ENCODE peak calls at places on chromosomes 2 and 18, in four cellular contexts. F is RPMI8226, U is NCI-H2171, D is smooth muscle cell of the brain vasculature. P is an unnamed sample.

GRCh38 chr2:113157108-113157896 is 16.5 kb upstream of the PSD4 start:
- DNase-seq in F (no peak), D (no peak), U (peak), P (no peak)

GRCh38 chr2:112958428-112959108 is 19.2 kb upstream of the IL36G start:
- DNase-seq in U (peak), D (peak), F (peak), P (peak)

GRCh38 chr2:145286716-145287115 is 766.8 kb upstream of the ZEB2 start:
- DNase-seq in F (no peak), D (no peak), U (no peak), P (no peak)

GRCh38 chr2:241454837-241455485 is 53.4 kb downstream of the STK25 start:
- DNase-seq in F (no peak), D (no peak), U (no peak), P (no peak)

GRCh38 chr2:125543968-125544514 is 1111.9 kb upstream of the GYPC start:
- DNase-seq in U (no peak), F (no peak), D (no peak), P (no peak)

GRCh38 chr2:241185961-241186360 is 2.5 kb upstream of the ANO7 start:
- DNase-seq in F (no peak), U (no peak), D (no peak), P (no peak)

GRCh38 chr2:174235680-174236079 is 12.7 kb downstream of the OLA1 start:
- DNase-seq in F (no peak), U (no peak), D (no peak), P (no peak)

GRCh38 chr2:145096582-145096981 is 576.7 kb upstream of the ZEB2 start:
- DNase-seq in D (no peak), U (no peak), F (no peak), P (no peak)

GRCh38 chr18:45802814-45803492 is 22.5 kb upstream of the SIGLEC15 start:
- DNase-seq in U (no peak), F (no peak), D (peak), P (no peak)

GRCh38 chr18:25496544-25496943 is 144.6 kb upstream of the ZNF521 start:
- DNase-seq in U (no peak), F (no peak), D (no peak), P (no peak)

GRCh38 chr18:13630869-13631268 is 95.5 kb downstream of the FAM210A start:
- DNase-seq in D (no peak), F (no peak), U (no peak), P (no peak)

GRCh38 chr2:98663521-98664090 is 55.2 kb downstream of the UNC50 start:
- DNase-seq in U (no peak), F (no peak), D (no peak), P (no peak)

GRCh38 chr2:13504808-13505207 is 788.1 kb downstream of the TRIB2 start:
- DNase-seq in F (no peak), U (no peak), D (no peak), P (no peak)

GRCh38 chr18:37847544-37847943 is 281.9 kb upstream of the CELF4 start:
- DNase-seq in D (no peak), U (no peak), F (no peak), P (no peak)

GRCh38 chr2:158936978-158937377 is 31.5 kb upstream of the TANC1 start:
- DNase-seq in D (peak), F (no peak), U (no peak), P (no peak)

GRCh38 chr2:101151859-101152194 is 645 bp upstream of the TBC1D8 start:
- DNase-seq in U (no peak), D (no peak), F (no peak), P (no peak)

GRCh38 chr2:86251840-86252266 is 52.6 kb downstream of the MRPL35 start:
- DNase-seq in D (no peak), U (no peak), F (peak), P (no peak)

GRCh38 chr2:40412456-40412855 is 39.4 kb downstream of the SLC8A1 start:
- DNase-seq in F (no peak), U (no peak), D (no peak), P (no peak)

GRCh38 chr2:219111375-219112069 is 49.1 kb downstream of the NHEJ1 start:
- DNase-seq in U (no peak), D (no peak), F (no peak), P (no peak)

GRCh38 chr2:5942204-5942603 is 250.0 kb downstream of the SOX11 start:
- DNase-seq in D (no peak), U (no peak), F (peak), P (no peak)

GRCh38 chr2:9333591-9334171 is 89.6 kb downstream of the ITGB1BP1 start:
- DNase-seq in F (peak), D (peak), U (no peak), P (no peak)

GRCh38 chr18:56283346-56283745 is 355.0 kb downstream of the TXNL1 start:
- DNase-seq in D (no peak), U (no peak), F (no peak), P (no peak)

GRCh38 chr2:219551412-219551811 is 7.6 kb downstream of the TMEM198 start:
- DNase-seq in U (no peak), F (no peak), D (no peak), P (no peak)

GRCh38 chr2:232568161-232568560 is 17.7 kb downstream of the EIF4E2 start:
- DNase-seq in U (no peak), D (no peak), F (no peak), P (no peak)

GRCh38 chr18:6627621-6628020 is 101.9 kb upstream of the ARHGAP28 start:
- DNase-seq in U (no peak), D (peak), F (no peak), P (no peak)